ENCODE peak calls at places on chromosome 1, in six cellular contexts. T is fibroblast of lung, Z is cardiac muscle cell, H is esophagus squamous epithelium, L is spleen, R is GM10248. W is an unnamed sample.

GRCh38 chr1:58721247-58721820 is 21.5 kb upstream of the MYSM1 start:
- DNase-seq in T (no peak), Z (no peak), H (no peak), L (no peak), R (no peak), W (no peak)

GRCh38 chr1:241532173-241532553 is at the start of gene KMO:
- DNase-seq in T (no peak), Z (no peak), H (no peak), L (no peak), R (no peak), W (no peak)

GRCh38 chr1:154784924-154785531 is 85.1 kb downstream of the KCNN3 start:
- DNase-seq in T (no peak), Z (no peak), H (no peak), L (peak), R (peak), W (no peak)

GRCh38 chr1:221923921-221924598 is 182.2 kb upstream of the DUSP10 start:
- DNase-seq in T (peak), Z (no peak), H (no peak), L (no peak), R (no peak), W (no peak)

GRCh38 chr1:234840253-234840652 is 230.3 kb upstream of the IRF2BP2 start:
- DNase-seq in T (no peak), Z (no peak), H (no peak), L (no peak), R (no peak), W (no peak)

GRCh38 chr1:33349081-33349759 is 28.3 kb upstream of the A3GALT2 start:
- DNase-seq in T (peak), Z (peak), H (no peak), L (peak), R (peak), W (no peak)

GRCh38 chr1:32250893-32251716 is at the start of gene LCK:
- DNase-seq in T (no peak), Z (no peak), H (no peak), L (peak), R (peak), W (no peak)

GRCh38 chr1:161390559-161390858 is 22.8 kb upstream of the CFAP126 start:
- DNase-seq in T (no peak), Z (no peak), H (no peak), L (no peak), R (no peak), W (no peak)

GRCh38 chr1:57423135-57424131 is at the start of gene DAB1:
- DNase-seq in T (peak), Z (peak), H (no peak), L (peak), R (no peak), W (peak)

GRCh38 chr1:207181838-207182237 is 77.8 kb downstream of the C4BPA start:
- DNase-seq in T (no peak), Z (no peak), H (no peak), L (no peak), R (no peak), W (no peak)
- TF ChIP-seq CTCF in T (no peak), Z (peak), H (no peak), L (no peak), R (no peak), W (no peak)

GRCh38 chr1:64823691-64824476 is 79.0 kb downstream of the RAVER2 start:
- DNase-seq in T (peak), Z (peak), H (no peak), L (no peak), R (peak), W (no peak)
- TF ChIP-seq CTCF in T (peak), Z (peak), H (peak), L (peak), R (peak), W (peak)

DNA sequence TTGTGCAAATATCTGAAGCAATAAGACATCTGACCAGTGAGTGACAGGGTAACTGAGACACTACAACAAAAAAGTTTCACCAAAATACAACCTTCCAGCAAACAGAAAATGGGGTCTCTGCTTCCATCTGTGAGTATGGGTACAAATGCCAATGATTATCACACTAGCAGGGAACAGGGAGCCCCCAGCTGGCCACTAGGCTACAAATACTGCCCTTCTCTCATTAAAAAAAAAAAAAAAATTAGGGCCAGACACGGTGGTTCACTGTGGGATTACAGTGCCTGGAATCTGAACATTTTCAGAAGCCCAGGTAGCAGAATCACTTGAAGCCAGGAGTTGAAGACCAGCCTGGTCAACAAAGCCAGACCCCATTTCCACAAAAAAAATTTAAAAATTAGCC is 48.4 kb upstream of the EDARADD start:
- DNase-seq in T (no peak), Z (peak), H (no peak), L (no peak), R (no peak), W (no peak)
- TF ChIP-seq CTCF in T (peak), Z (peak), H (no peak), L (no peak), R (no peak), W (peak)

GRCh38 chr1:1665815-1666251 is 7.0 kb upstream of the CDK11B start:
- DNase-seq in T (no peak), Z (no peak), H (no peak), L (peak), R (peak), W (no peak)
- TF ChIP-seq CTCF in T (peak), Z (peak), H (no peak), L (no peak), R (peak), W (peak)

DNA sequence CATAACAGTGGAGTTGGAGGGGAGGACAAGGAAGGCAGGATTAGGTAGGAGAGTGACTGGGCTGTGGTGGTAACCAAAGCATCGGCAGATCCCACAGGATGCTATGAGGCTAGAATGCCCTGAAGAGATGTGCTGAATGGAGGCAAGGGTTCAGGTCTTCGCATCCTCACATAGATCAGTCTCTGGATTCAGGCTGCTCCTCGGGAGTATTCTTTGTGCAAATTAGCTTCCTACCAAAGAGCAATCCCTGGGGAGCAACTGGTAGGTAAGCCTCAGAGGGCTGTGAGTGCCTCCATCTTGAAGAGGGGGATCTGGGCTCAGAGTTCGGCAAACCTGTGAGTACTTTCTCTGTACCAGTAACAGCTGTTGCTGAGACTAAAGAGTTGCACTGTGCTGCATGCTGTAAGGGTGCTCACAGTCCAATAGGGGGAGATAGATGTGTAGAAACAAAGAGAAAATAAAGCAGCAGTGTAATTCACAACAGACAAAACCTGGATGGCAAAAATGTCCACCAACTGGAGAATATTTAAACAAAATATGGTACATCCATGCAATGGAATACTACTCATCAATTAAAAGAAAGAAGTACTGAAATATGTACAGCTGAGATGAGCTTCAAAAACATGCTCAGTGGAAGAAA is 322.4 kb upstream of the DEPDC1 start:
- DNase-seq in T (peak), Z (peak), H (no peak), L (no peak), R (no peak), W (no peak)
- TF ChIP-seq CTCF in T (peak), Z (peak), H (peak), L (no peak), R (peak), W (peak)

GRCh38 chr1:117815926-117816325 is 113.5 kb downstream of the GDAP2 start:
- DNase-seq in T (no peak), Z (no peak), H (no peak), L (no peak), R (no peak), W (no peak)
- TF ChIP-seq CTCF in T (no peak), Z (no peak), H (no peak), L (no peak), R (no peak), W (no peak)

GRCh38 chr1:225573216-225573615 is 79.7 kb downstream of the ENAH start:
- DNase-seq in T (no peak), Z (no peak), H (no peak), L (no peak), R (no peak), W (no peak)

GRCh38 chr1:225578247-225578646 is 74.7 kb downstream of the ENAH start:
- DNase-seq in T (no peak), Z (no peak), H (no peak), L (no peak), R (no peak), W (no peak)

GRCh38 chr1:225567789-225568188 is 85.1 kb downstream of the ENAH start:
- DNase-seq in T (peak), Z (no peak), H (no peak), L (no peak), R (no peak), W (no peak)

GRCh38 chr1:225577243-225577642 is 75.7 kb downstream of the ENAH start:
- DNase-seq in T (no peak), Z (no peak), H (no peak), L (no peak), R (no peak), W (no peak)

GRCh38 chr1:225572422-225572821 is 80.5 kb downstream of the ENAH start:
- DNase-seq in T (peak), Z (no peak), H (no peak), L (no peak), R (no peak), W (no peak)
- TF ChIP-seq CTCF in T (peak), Z (peak), H (no peak), L (no peak), R (no peak), W (peak)

DNA sequence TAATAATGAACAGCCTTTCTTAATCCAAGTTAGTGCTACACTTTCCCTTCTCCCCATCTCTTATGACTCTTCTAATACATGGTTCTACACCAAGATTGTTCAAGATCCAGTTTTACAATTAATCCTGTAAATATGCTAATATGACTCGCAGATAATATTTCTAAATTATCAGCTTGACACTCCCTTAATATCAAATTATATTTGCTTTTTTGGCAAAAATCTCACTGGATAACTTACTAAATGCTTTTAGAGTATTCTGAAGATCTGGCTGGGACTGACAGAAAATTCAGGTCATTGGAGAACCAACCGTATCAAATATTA is 24.4 kb upstream of the CR1L start:
- DNase-seq in T (no peak), Z (no peak), H (no peak), L (no peak), R (no peak), W (no peak)
- TF ChIP-seq CTCF in T (no peak), Z (no peak), H (no peak), L (peak), R (no peak), W (no peak)

W was measured in osteocyte.